ENCODE peak calls at places on chromosome 11, in four cellular contexts. One of them, this sample, is unnamed.
A peak's percentile ranks its signal among the peaks of the same experiment; 100 is the strongest.

GRCh38 chr11:12762696-12763324 is 88.6 kb downstream of the TEAD1 start:
- DNase-seq in K562: no peak
- DNase-seq in GM12891: no peak
- DNase-seq in HL-60: no peak
- DNase-seq in this sample: no peak

GRCh38 chr11:3130269-3131071 is 34.6 kb downstream of the OSBPL5 start:
- DNase-seq in HL-60: no peak
- DNase-seq in GM12891: no peak
- DNase-seq in K562: no peak
- DNase-seq in this sample: no peak

GRCh38 chr11:69587454-69588081 is 53.4 kb upstream of the CCND1 start:
- DNase-seq in GM12891: no peak
- DNase-seq in K562: no peak
- DNase-seq in HL-60: no peak
- DNase-seq in this sample: no peak

GRCh38 chr11:118895093-118896039 is 11.7 kb downstream of the CXCR5 start:
- DNase-seq in HL-60: no peak
- DNase-seq in GM12891: peak; percentile 73
- DNase-seq in K562: no peak
- DNase-seq in this sample: peak; percentile 47

GRCh38 chr11:1843098-1843473 is 4.3 kb downstream of the TNNI2 start:
- DNase-seq in K562: no peak
- DNase-seq in HL-60: no peak
- DNase-seq in GM12891: no peak
- DNase-seq in this sample: no peak

GRCh38 chr11:27282141-27282590 is 80.8 kb downstream of the CCDC34 start:
- DNase-seq in K562: no peak
- DNase-seq in HL-60: no peak
- DNase-seq in GM12891: no peak
- DNase-seq in this sample: no peak

GRCh38 chr11:2743427-2744110 is 43.8 kb upstream of the KCNQ1OT1 start:
- DNase-seq in GM12891: no peak
- DNase-seq in HL-60: no peak
- DNase-seq in K562: no peak
- DNase-seq in this sample: no peak

GRCh38 chr11:128737704-128738103 is 43.8 kb downstream of the FLI1 start:
- DNase-seq in HL-60: peak; percentile 76
- DNase-seq in GM12891: no peak
- DNase-seq in K562: no peak
- DNase-seq in this sample: no peak

GRCh38 chr11:75151346-75152047 is 590 bp downstream of the SLCO2B1 start:
- DNase-seq in HL-60: no peak
- DNase-seq in GM12891: no peak
- DNase-seq in K562: no peak
- DNase-seq in this sample: no peak

GRCh38 chr11:10526974-10527918 is 13.7 kb downstream of the RNF141 start:
- DNase-seq in HL-60: no peak
- DNase-seq in GM12891: peak; percentile 43
- DNase-seq in K562: no peak
- DNase-seq in this sample: peak; percentile 70

GRCh38 chr11:80155412-80156017 is 714.7 kb upstream of the TENM4 start:
- DNase-seq in HL-60: peak; percentile 2
- DNase-seq in GM12891: no peak
- DNase-seq in K562: peak; percentile 5
- DNase-seq in this sample: no peak

GRCh38 chr11:34416746-34417145 is 22.0 kb upstream of the CAT start:
- DNase-seq in HL-60: peak; percentile 82
- DNase-seq in K562: no peak
- DNase-seq in GM12891: no peak
- DNase-seq in this sample: no peak

GRCh38 chr11:65801153-65801987 is 14.5 kb downstream of the OVOL1 start:
- DNase-seq in K562: no peak
- DNase-seq in HL-60: no peak
- DNase-seq in GM12891: no peak
- DNase-seq in this sample: no peak

GRCh38 chr11:2885676-2886081 is at the start of gene CDKN1C:
- DNase-seq in K562: peak; percentile 97
- DNase-seq in GM12891: peak; percentile 94
- DNase-seq in HL-60: peak; percentile 59
- DNase-seq in this sample: no peak

GRCh38 chr11:95128602-95129001 is 39.0 kb downstream of the ENDOD1 start:
- DNase-seq in GM12891: no peak
- DNase-seq in K562: no peak
- DNase-seq in HL-60: no peak
- DNase-seq in this sample: no peak

GRCh38 chr11:57732661-57733060 is 8.6 kb upstream of the SELENOH start:
- DNase-seq in HL-60: no peak
- DNase-seq in K562: no peak
- DNase-seq in GM12891: no peak
- DNase-seq in this sample: no peak

GRCh38 chr11:102389253-102389652 is 42.2 kb downstream of the BIRC2 start:
- DNase-seq in K562: no peak
- DNase-seq in HL-60: no peak
- DNase-seq in GM12891: no peak
- DNase-seq in this sample: no peak

GRCh38 chr11:122895591-122895990 is 13.0 kb downstream of the JHY start:
- DNase-seq in GM12891: no peak
- DNase-seq in HL-60: no peak
- DNase-seq in K562: no peak
- DNase-seq in this sample: no peak

GRCh38 chr11:46855167-46855566 is 9.1 kb upstream of the CKAP5 start:
- DNase-seq in K562: no peak
- DNase-seq in HL-60: no peak
- DNase-seq in GM12891: no peak
- DNase-seq in this sample: no peak

GRCh38 chr11:134038897-134039470 is 29.9 kb upstream of the JAM3 start:
- DNase-seq in HL-60: no peak
- DNase-seq in K562: no peak
- DNase-seq in GM12891: no peak
- DNase-seq in this sample: no peak

GRCh38 chr11:75476716-75477613 is 44.0 kb upstream of the KLHL35 start:
- DNase-seq in GM12891: no peak
- DNase-seq in K562: peak; percentile 29
- DNase-seq in HL-60: no peak
- DNase-seq in this sample: no peak

GRCh38 chr11:16986434-16987204 is 27.6 kb downstream of the PLEKHA7 start:
- DNase-seq in K562: no peak
- DNase-seq in GM12891: peak; percentile 76
- DNase-seq in HL-60: no peak
- DNase-seq in this sample: peak; percentile 75

GRCh38 chr11:46363455-46363920 is 16.2 kb downstream of the DGKZ start:
- DNase-seq in K562: no peak
- DNase-seq in HL-60: no peak
- DNase-seq in GM12891: no peak
- DNase-seq in this sample: no peak

GRCh38 chr11:102495161-102496042 is 35.1 kb downstream of the MMP7 start:
- DNase-seq in GM12891: no peak
- DNase-seq in K562: peak; percentile 60
- DNase-seq in HL-60: peak; percentile 57
- DNase-seq in this sample: peak; percentile 79

GRCh38 chr11:63444181-63444580 is 46.8 kb downstream of the PLAAT5 start:
- DNase-seq in HL-60: no peak
- DNase-seq in GM12891: no peak
- DNase-seq in K562: no peak
- DNase-seq in this sample: no peak

GRCh38 chr11:100681064-100681502 is 6.0 kb upstream of the ARHGAP42 start:
- DNase-seq in K562: peak; percentile 58
- DNase-seq in GM12891: peak; percentile 74
- DNase-seq in HL-60: peak; percentile 88
- DNase-seq in this sample: peak; percentile 95

GRCh38 chr11:16160146-16160545 is 196.2 kb downstream of the SOX6 start:
- DNase-seq in K562: no peak
- DNase-seq in HL-60: no peak
- DNase-seq in GM12891: no peak
- DNase-seq in this sample: no peak

GRCh38 chr11:11574373-11574772 is 47.4 kb downstream of the GALNT18 start:
- DNase-seq in HL-60: no peak
- DNase-seq in K562: no peak
- DNase-seq in GM12891: no peak
- DNase-seq in this sample: no peak

GRCh38 chr11:105935791-105936190 is 86.2 kb downstream of the MSANTD4 start:
- DNase-seq in HL-60: no peak
- DNase-seq in K562: no peak
- DNase-seq in GM12891: no peak
- DNase-seq in this sample: no peak

GRCh38 chr11:76543006-76543703 is 98.3 kb downstream of the EMSY start:
- DNase-seq in HL-60: no peak
- DNase-seq in K562: peak; percentile 12
- DNase-seq in GM12891: no peak
- DNase-seq in this sample: no peak

GRCh38 chr11:123590296-123590912 is 64.0 kb downstream of the SCN3B start:
- DNase-seq in GM12891: no peak
- DNase-seq in HL-60: no peak
- DNase-seq in K562: no peak
- DNase-seq in this sample: no peak

GRCh38 chr11:89625171-89625570 is 84.9 kb upstream of the TRIM77 start:
- DNase-seq in HL-60: no peak
- DNase-seq in GM12891: no peak
- DNase-seq in K562: peak; percentile 1
- DNase-seq in this sample: no peak

GRCh38 chr11:117885777-117886176 is 9.3 kb upstream of the FXYD6 start:
- DNase-seq in GM12891: no peak
- DNase-seq in K562: no peak
- DNase-seq in HL-60: no peak
- DNase-seq in this sample: no peak
- TF ChIP-seq SPI1 in GM12891: no peak
- TF ChIP-seq SPI1 in K562: no peak
- TF ChIP-seq SPI1 in HL-60: no peak
- TF ChIP-seq SPI1 in this sample: no peak

GRCh38 chr11:96817488-96817887 is 427.7 kb downstream of the JRKL start:
- DNase-seq in HL-60: no peak
- DNase-seq in GM12891: no peak
- DNase-seq in K562: peak; percentile 61
- DNase-seq in this sample: no peak
- TF ChIP-seq SPI1 in HL-60: no peak
- TF ChIP-seq SPI1 in GM12891: no peak
- TF ChIP-seq SPI1 in K562: no peak
- TF ChIP-seq SPI1 in this sample: no peak

GRCh38 chr11:121894581-121894980 is 221.4 kb downstream of the BLID start:
- DNase-seq in GM12891: no peak
- DNase-seq in K562: no peak
- DNase-seq in HL-60: no peak
- DNase-seq in this sample: no peak
- TF ChIP-seq SPI1 in GM12891: no peak
- TF ChIP-seq SPI1 in K562: no peak
- TF ChIP-seq SPI1 in HL-60: no peak
- TF ChIP-seq SPI1 in this sample: no peak

GRCh38 chr11:77568306-77568705 is 21.4 kb upstream of the AQP11 start:
- DNase-seq in HL-60: no peak
- DNase-seq in K562: no peak
- DNase-seq in GM12891: no peak
- DNase-seq in this sample: no peak
- TF ChIP-seq SPI1 in HL-60: no peak
- TF ChIP-seq SPI1 in K562: no peak
- TF ChIP-seq SPI1 in GM12891: no peak
- TF ChIP-seq SPI1 in this sample: no peak

DNA sequence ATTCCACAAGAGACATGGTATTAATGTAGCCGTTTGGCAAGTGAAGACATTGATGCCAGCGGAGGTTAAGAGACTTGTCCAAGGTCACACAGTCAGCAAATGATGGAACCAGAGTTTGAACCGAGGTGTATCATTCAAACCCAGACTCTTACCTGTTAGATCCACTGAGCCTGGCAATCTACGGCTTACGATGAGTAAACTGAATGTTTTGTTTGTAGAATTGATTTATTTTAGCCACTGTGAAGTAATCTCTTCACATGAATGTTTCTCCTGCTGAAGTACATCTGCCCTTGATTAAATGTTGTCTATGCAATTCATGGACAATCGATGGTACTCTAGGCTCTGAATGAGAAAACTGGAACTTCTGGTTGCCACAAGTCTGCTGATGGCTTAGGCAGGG is 155.5 kb upstream of the NAV2 start:
- DNase-seq in GM12891: no peak
- DNase-seq in K562: no peak
- DNase-seq in HL-60: no peak
- DNase-seq in this sample: no peak
- TF ChIP-seq SPI1 in GM12891: no peak
- TF ChIP-seq SPI1 in K562: no peak
- TF ChIP-seq SPI1 in HL-60: no peak
- TF ChIP-seq SPI1 in this sample: no peak

DNA sequence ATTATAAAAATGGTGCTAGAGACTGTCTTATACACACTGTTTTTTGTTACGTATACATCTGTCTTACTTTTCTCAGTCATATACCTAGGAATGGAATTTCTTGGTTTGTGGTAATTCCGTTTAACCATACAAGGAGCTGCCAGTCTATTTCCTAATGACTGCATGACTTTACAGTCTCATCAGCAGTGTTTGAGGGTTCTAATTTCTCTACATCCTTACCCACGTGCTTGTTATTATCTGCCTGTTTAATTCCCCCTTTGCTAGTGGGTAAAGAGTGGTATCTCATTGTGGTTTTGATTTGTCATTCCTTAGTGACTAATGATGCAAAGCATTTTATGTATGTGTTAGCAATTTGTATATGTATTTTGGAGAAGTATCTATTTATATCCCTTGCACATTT is 1008.0 kb downstream of the FAM181B start:
- DNase-seq in HL-60: no peak
- DNase-seq in GM12891: no peak
- DNase-seq in K562: no peak
- DNase-seq in this sample: no peak
- TF ChIP-seq SPI1 in HL-60: no peak
- TF ChIP-seq SPI1 in GM12891: no peak
- TF ChIP-seq SPI1 in K562: no peak
- TF ChIP-seq SPI1 in this sample: no peak

DNA sequence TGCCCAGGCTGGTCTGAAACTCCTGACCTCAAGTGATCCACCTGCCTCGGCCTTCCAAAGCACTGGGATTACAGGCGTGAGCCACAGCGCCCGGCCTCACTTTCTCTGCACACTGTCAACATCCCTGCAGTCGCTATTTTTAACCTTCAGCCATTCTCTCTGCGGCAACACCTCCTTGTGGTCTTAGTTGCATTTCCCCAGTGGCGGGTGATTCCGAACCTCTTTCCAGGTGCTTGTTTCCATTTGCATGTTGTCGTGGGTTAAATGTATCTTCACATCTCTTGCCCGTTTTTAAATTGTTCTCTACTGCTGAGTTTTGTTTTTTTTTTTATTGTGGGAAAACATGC is 2.2 kb upstream of the SCT start:
- DNase-seq in K562: no peak
- DNase-seq in GM12891: no peak
- DNase-seq in HL-60: no peak
- DNase-seq in this sample: no peak
- TF ChIP-seq SPI1 in K562: no peak
- TF ChIP-seq SPI1 in GM12891: peak; percentile 1
- TF ChIP-seq SPI1 in HL-60: no peak
- TF ChIP-seq SPI1 in this sample: peak; percentile 31